ENCODE peak calls at places on chromosomes 4 and X, in seven cellular contexts. P is aorta, E is testis, Q is NCI-H2171 treated with DMSO at 0.1 percent for 48 hours, I is nucleus accumbens, H is IMR-90, F is type B pancreatic cell. Y is an unnamed sample.

GRCh38 chr4:178738026-178738425 is 1295.8 kb upstream of the AGA start:
- DNase-seq in E (no peak), F (no peak), I (no peak), Q (no peak), H (no peak), P (no peak), Y (no peak)

GRCh38 chr4:86092684-86093083 is 267.2 kb downstream of the MAPK10 start:
- DNase-seq in P (no peak), F (no peak), I (no peak), E (no peak), H (peak; percentile 81), Q (no peak), Y (no peak)

GRCh38 chrX:134010690-134011089 is 25.3 kb upstream of the GPC3 start:
- DNase-seq in F (no peak), E (no peak), H (no peak), P (no peak), Q (no peak), I (no peak), Y (no peak)

GRCh38 chr4:173171098-173171497 is 2.5 kb downstream of the GALNT7 start:
- DNase-seq in I (no peak), Q (peak; percentile 2), E (no peak), P (no peak), F (no peak), H (peak; percentile 52), Y (no peak)

GRCh38 chrX:85244411-85245210 is 820 bp downstream of the ZNF711 start:
- DNase-seq in E (peak; percentile 16), P (no peak), H (peak; percentile 7), I (peak; percentile 10), F (no peak), Q (peak; percentile 66), Y (peak; percentile 5)

GRCh38 chr4:77493829-77494551 is 111.6 kb upstream of the CXCL13 start:
- DNase-seq in E (no peak), F (no peak), H (no peak), P (no peak), Q (no peak), I (no peak), Y (no peak)

GRCh38 chrX:109049903-109050302 is 313.5 kb upstream of the IRS4 start:
- DNase-seq in F (no peak), Q (no peak), P (no peak), E (no peak), I (no peak), H (no peak), Y (no peak)

GRCh38 chr4:182427530-182427929 is 184.3 kb downstream of the TENM3 start:
- DNase-seq in H (peak; percentile 79), Q (no peak), E (no peak), P (no peak), I (no peak), F (no peak), Y (no peak)

GRCh38 chrX:124010157-124010556 is 48.7 kb downstream of the STAG2 start:
- DNase-seq in I (no peak), P (no peak), Q (no peak), F (no peak), E (no peak), H (peak; percentile 7), Y (no peak)

GRCh38 chr4:110155632-110156031 is 42.8 kb downstream of the ELOVL6 start:
- DNase-seq in I (no peak), E (no peak), H (peak; percentile 12), F (no peak), Q (no peak), P (no peak), Y (no peak)

GRCh38 chr4:133920236-133920635 is 281.4 kb downstream of the PABPC4L start:
- DNase-seq in H (no peak), I (no peak), Q (no peak), F (no peak), E (no peak), P (no peak), Y (no peak)

GRCh38 chr4:137531951-137532868 is at the start of gene PCDH18:
- DNase-seq in H (peak; percentile 98), F (peak; percentile 79), E (peak; percentile 94), P (peak; percentile 94), I (peak; percentile 44), Q (peak; percentile 59), Y (peak; percentile 53)

GRCh38 chr4:156594619-156595018 is 377.0 kb downstream of the PDGFC start:
- DNase-seq in I (peak; percentile 4), Q (peak; percentile 91), H (no peak), E (peak; percentile 41), P (peak; percentile 84), F (no peak), Y (peak; percentile 75)

GRCh38 chr4:57158221-57158620 is 48.0 kb upstream of the IGFBP7 start:
- DNase-seq in Q (no peak), P (no peak), E (no peak), F (no peak), H (no peak), I (no peak), Y (no peak)

GRCh38 chr4:150867148-150867547 is 147.9 kb downstream of the LRBA start:
- DNase-seq in E (peak; percentile 43), P (no peak), Q (peak; percentile 73), H (peak; percentile 81), F (no peak), I (no peak), Y (peak; percentile 2)

GRCh38 chr4:184281231-184282139 is 63.8 kb upstream of the ENPP6 start:
- DNase-seq in Q (no peak), E (no peak), P (no peak), H (no peak), I (no peak), F (peak; percentile 39), Y (no peak)

GRCh38 chrX:21374994-21375794 is 976 bp downstream of the CNKSR2 start:
- DNase-seq in Q (peak; percentile 30), E (peak; percentile 7), H (no peak), P (no peak), F (no peak), I (no peak), Y (no peak)

GRCh38 chr4:89299153-89299789 is 8.3 kb downstream of the GPRIN3 start:
- DNase-seq in P (no peak), H (no peak), Q (no peak), I (no peak), E (no peak), F (no peak), Y (no peak)

GRCh38 chrX:34877451-34877850 is 65.1 kb upstream of the FAM47B start:
- DNase-seq in Q (no peak), I (no peak), F (no peak), H (peak; percentile 59), E (no peak), P (no peak), Y (no peak)

GRCh38 chr4:151807220-151807619 is 46.4 kb upstream of the GATB start:
- DNase-seq in P (no peak), E (no peak), F (no peak), I (no peak), H (no peak), Q (no peak), Y (no peak)

GRCh38 chr4:88457307-88458090 is 580 bp downstream of the HERC5 start:
- DNase-seq in E (peak; percentile 67), F (no peak), H (no peak), I (no peak), Q (no peak), P (peak; percentile 67), Y (no peak)

GRCh38 chr4:68129793-68130192 is at the start of gene TMPRSS11F:
- DNase-seq in P (no peak), F (no peak), H (no peak), E (no peak), I (no peak), Q (no peak), Y (no peak)

Y was measured in DMS 273 treated with DMSO at 0.1 percent for 48 hours.